ENCODE peak calls at places on chromosomes 2 and 18, in five cellular contexts. S, V, Y, E and C are unnamed samples. For H3K9me3 and H3K4me1, the result is how much of the 10 kb centered on the place peaks cover.

GRCh38 chr2:71614976-71615768 is 161.8 kb downstream of the DYSF start:
- DNase-seq in E (no peak), Y (peak), V (peak), S (peak), C (no peak)

GRCh38 chr2:28273751-28274150 is 118.9 kb upstream of the FOSL2 start:
- DNase-seq in Y (peak), V (no peak), S (no peak), E (peak), C (no peak)

GRCh38 chr2:6747433-6747832 is 118.3 kb downstream of the CMPK2 start:
- DNase-seq in S (no peak), Y (no peak), V (no peak), E (no peak), C (no peak)

GRCh38 chr2:50863218-50863617 is 168.7 kb downstream of the NRXN1 start:
- DNase-seq in V (no peak), E (no peak), Y (no peak), S (no peak), C (no peak)

GRCh38 chr2:140506606-140507005 is 1624.2 kb downstream of the LRP1B start:
- DNase-seq in Y (no peak), E (peak), V (no peak), S (no peak), C (no peak)

GRCh38 chr2:2890901-2891300 is 486.7 kb downstream of the EIPR1 start:
- DNase-seq in S (no peak), E (no peak), Y (no peak), V (no peak), C (no peak)

GRCh38 chr2:66110071-66110470 is 324.9 kb upstream of the MEIS1 start:
- DNase-seq in E (no peak), Y (no peak), S (no peak), V (no peak), C (no peak)

GRCh38 chr2:172307800-172308199 is 119.6 kb upstream of the ITGA6 start:
- DNase-seq in V (no peak), Y (peak), S (no peak), E (peak), C (no peak)

GRCh38 chr18:44859263-44859662 is 178.6 kb downstream of the SETBP1 start:
- DNase-seq in E (peak), S (no peak), V (no peak), Y (no peak), C (no peak)

GRCh38 chr2:235024951-235025773 is 73.3 kb downstream of the SH3BP4 start:
- DNase-seq in Y (peak), E (no peak), S (no peak), V (peak), C (no peak)

GRCh38 chr2:200794143-200794542 is 17.6 kb upstream of the BZW1 start:
- DNase-seq in S (no peak), V (no peak), E (no peak), Y (no peak), C (no peak)

DNA sequence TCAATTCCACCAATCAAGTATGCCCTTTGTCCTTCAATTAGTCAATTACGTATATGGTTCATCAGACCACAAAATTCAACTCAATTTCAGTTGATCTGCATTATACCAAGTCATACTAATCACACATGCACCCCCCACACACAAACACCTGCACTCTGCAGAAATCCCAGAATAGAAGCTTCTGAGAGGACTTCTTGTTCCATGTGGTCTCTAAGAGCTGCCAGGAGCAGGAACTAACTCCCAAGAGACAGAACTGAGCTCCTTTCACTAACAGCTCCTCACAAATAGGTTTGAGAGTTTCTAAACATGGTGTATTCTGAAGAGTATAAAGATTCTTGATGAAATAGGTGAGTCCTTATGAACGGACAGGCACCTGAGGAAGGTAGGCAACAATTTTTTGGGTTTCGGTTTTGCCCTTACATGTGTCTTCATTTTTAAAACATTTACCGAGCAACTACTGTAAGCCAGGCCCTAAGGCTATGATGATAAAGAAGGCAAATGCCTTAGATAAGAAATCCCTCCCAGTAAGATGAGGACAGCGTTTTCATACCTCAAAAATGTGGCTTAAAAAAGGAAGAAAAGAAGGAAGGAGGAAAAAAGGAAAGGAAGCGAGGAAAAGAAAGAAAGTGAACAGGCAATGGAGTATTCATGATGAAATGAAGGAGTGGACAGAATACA is 183.1 kb downstream of the PID1 start:
- DNase-seq in Y (no peak), E (no peak), S (no peak), V (no peak), C (no peak)
- H3K9me3 ChIP-seq in Y (under half), E (under half), S (under half), V (under half), C (under half)

DNA sequence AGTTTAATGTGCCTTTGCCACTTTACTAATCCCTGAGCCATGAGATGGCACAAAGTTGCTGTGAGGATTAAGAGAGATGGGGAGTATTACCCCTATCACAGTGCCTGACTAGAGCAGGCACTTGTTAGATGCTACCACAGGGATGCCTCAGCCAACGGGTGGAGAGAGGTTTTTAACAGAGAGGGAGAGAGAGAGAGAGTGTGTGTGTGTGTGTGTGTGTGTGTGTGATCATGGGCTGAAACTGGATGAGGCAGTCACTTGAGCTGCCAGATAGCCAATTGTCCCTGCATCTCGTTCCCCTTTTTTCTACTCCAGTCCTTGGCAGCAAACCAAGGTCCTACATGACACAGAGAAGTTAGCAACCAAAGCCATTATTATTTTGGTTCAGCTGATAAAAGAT is 3.0 kb downstream of the CD8A start:
- DNase-seq in E (no peak), Y (no peak), S (peak), V (no peak), C (no peak)
- H3K27ac ChIP-seq in E (no peak), Y (no peak), S (no peak), V (no peak), C (no peak)

DNA sequence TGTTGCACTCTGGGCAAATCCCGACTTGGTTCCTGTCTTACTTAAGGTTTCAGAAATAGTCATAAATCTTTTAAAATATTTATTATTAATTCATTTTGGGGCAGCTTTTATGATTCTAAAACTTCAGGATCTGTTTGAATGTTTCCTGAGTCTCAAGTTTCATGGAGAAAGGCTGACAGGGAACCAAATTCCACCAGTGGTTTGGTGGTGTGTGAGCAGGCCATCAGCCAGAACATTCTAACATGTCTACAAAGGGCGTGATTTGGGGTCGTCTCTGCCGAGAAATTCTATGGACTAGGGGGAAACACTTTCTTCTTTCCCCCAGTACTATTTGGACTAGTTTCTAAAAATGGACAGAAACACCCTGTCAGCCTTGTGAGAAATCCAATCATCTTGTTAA is 366.4 kb downstream of the ZNF521 start:
- DNase-seq in V (no peak), E (no peak), S (no peak), Y (no peak), C (no peak)
- H3K4me1 ChIP-seq in V (under half), E (under half), S (under half), Y (under half), C (under half)

DNA sequence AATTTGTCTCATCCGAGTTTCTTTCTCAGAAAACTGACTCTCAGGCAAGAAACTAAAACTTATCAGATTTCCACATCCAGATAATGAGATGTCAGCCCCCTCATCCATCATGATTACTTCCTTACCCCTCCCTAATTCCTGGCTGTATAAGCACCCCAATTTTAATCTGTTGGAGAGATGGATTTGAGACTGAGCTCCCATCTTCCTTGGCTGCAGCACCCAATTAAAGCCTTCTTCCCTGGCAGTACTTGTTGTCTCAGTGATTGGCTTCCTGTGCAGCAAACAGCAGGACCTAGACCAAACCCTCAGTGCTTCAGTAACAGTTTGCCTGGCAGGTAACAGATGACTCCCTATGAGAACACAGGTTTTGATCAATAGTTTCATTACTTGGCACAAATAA is 44.9 kb downstream of the TEX51 start:
- DNase-seq in Y (no peak), E (no peak), S (no peak), V (no peak), C (no peak)
- H3K9me3 ChIP-seq in Y (under half), E (under half), S (under half), V (under half), C (under half)

DNA sequence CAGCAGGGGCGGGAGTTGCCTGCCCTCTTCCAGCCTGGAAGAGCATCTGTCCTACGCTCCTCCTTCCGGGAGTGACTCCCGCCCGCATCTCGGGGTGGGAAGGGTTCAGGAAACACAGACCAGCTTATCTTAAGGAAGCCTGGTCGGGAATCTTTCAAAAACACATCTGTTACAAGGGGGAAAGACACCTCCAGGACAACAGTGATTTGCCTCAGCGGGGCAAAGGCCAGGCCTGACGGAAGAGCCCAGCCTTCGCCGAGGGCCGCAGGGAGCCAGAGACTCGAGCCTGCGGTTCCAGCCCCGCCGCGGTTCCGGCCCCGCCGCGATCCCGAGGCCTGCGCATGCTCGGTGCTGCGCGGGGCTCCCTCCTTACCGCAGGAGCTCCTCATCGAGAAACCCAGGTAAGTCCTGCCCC is 38.1 kb upstream of the TGIF1 start:
- DNase-seq in S (no peak), Y (peak), E (peak), V (peak), C (no peak)
- H3K27ac ChIP-seq in S (no peak), Y (peak), E (no peak), V (peak), C (no peak)

GRCh38 chr2:47069628-47070154 is 85.4 kb downstream of the STPG4 start:
- DNase-seq in E (peak), V (peak), S (peak), Y (peak), C (peak)

GRCh38 chr2:47070155-47070919 is 84.8 kb downstream of the STPG4 start:
- DNase-seq in V (no peak), E (no peak), Y (no peak), S (peak), C (no peak)

GRCh38 chr2:47070920-47071824 is 83.9 kb downstream of the STPG4 start:
- DNase-seq in E (peak), V (peak), Y (no peak), S (peak), C (no peak)

GRCh38 chr2:47067788-47068407 is 87.2 kb downstream of the STPG4 start:
- DNase-seq in E (no peak), V (no peak), S (peak), Y (no peak), C (no peak)

DNA sequence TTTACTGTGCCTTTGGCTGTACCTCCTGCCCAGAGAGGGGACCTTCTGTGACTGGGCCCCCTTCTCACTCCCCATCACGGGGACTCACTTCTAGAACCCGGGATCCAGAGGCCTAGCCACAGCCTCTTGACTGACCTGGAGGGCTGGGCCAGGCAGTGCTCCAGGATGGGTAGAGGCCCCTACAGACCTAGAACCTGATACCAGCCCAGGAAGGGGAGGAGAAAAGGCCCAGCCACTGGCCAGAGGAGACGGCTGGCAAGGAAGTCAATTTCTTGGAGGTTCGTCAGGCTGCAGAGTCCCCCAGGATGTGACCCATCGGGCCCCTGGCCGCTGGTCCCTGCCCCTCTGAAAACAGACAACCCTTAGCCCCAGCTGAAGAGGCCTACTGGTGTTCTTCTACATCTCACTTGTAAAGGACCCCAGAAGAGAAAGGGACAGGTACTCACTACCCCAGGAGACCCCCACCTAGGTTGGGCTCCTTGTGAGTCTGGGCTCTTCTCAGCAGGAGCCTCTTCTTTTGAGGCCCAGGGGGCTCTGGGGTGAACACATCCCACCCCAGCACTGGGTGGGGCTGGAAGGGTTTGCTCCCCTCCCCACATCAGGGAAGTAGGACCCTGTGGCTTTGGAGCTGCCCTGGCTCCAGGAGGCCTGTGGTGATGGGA is 86.0 kb downstream of the STPG4 start:
- DNase-seq in S (no peak), V (no peak), E (no peak), Y (no peak), C (no peak)
- H3K4me1 ChIP-seq in S (under half), V (half or more), E (half or more), Y (under half), C (under half)

DNA sequence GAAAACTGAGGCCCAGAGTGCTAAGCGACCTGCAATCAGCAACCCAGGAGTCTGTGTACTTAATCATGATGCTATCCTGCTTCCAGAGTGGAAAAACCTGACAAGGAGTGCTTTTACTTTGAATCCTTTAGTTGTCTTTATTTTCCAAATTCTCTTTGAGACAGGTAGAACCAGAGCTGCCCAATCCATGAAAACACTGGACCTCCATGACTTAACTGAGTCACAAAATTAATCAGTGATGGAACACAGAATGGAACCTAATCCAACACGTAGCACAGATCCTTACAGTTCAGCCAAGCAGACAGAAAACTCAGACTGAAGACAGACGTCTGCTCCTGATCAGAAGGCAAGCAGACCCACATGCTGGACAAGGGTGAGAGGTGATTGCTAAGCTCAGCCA is 175.6 kb downstream of the BCL11A start:
- DNase-seq in Y (no peak), S (no peak), V (no peak), E (no peak), C (no peak)
- H3K9me3 ChIP-seq in Y (under half), S (under half), V (under half), E (under half), C (under half)